ENCODE peak calls at places on chromosomes 3 and 15, in five cellular contexts. Y is activated CD4-positive, alpha-beta T cell treated with anti-CD3 and anti-CD28 coated beads for 4 hours; R is activated T-helper 1 cell treated with anti-CD3 and anti-CD28 coated beads, Interleukin-12 subunit alpha, Interleukin-12 subunit beta, Interleukin-2, Interleukin-4 antibody, amounts not matched to agents 30 ng/mL and 10 ng/mL and 1 ng/mL, durations not matched to agents 14 hours and 24 hours and 36 hours; Z is memory B cell; F is stimulated activated CD4-positive, alpha-beta T cell treated with anti-CD3 and anti-CD28 coated beads, Interleukin-1b, Interleukin-23, amount 100 ng/mL, for 24 hours. M is an unnamed sample.

GRCh38 chr3:52046186-52046913 is 10.0 kb downstream of the DUSP7 start:
- DNase-seq in Y (no peak), R (no peak), Z (no peak), F (no peak), M (no peak)

GRCh38 chr3:7241584-7242302 is 380.8 kb downstream of the GRM7 start:
- DNase-seq in Y (no peak), R (no peak), Z (no peak), F (no peak), M (no peak)

GRCh38 chr3:163587342-163587741 is 1491.0 kb downstream of the SI start:
- DNase-seq in Y (no peak), R (no peak), Z (no peak), F (no peak), M (no peak)

GRCh38 chr3:160828880-160829279 is 72.8 kb downstream of the PPM1L start:
- DNase-seq in Y (no peak), R (no peak), Z (no peak), F (no peak), M (no peak)

GRCh38 chr15:89226359-89227221 is 5.2 kb upstream of the RLBP1 start:
- DNase-seq in Y (no peak), R (no peak), Z (no peak), F (no peak), M (no peak)

GRCh38 chr3:196073188-196073838 is 8.6 kb downstream of the TFRC start:
- DNase-seq in Y (peak), R (peak), Z (peak), F (no peak), M (peak)

GRCh38 chr3:430186-430585 is 233.6 kb downstream of the CHL1 start:
- DNase-seq in Y (no peak), R (no peak), Z (no peak), F (no peak), M (no peak)

GRCh38 chr3:170012683-170013400 is 25.0 kb upstream of the GPR160 start:
- DNase-seq in Y (no peak), R (no peak), Z (no peak), F (no peak), M (no peak)

M was measured in activated B cell treated with CpG ODN at 0.5 μM for 24 hours.